ENCODE peak calls at places on chromosomes 7 and 10, in eight cellular contexts. M is IMR-90, G is Panc1, N is neural progenitor cell, I is upper lobe of right lung, V is SJCRH30, K is Karpas-422, Z is heart right ventricle. X is an unnamed sample. For H3K4me1, the result is how much of the 10 kb centered on the place peaks cover.

GRCh38 chr7:14690075-14690474 is 212.5 kb downstream of the DGKB start:
- DNase-seq in M (no peak), G (no peak), N (no peak), I (no peak), V (no peak), K (no peak), Z (no peak), X (no peak)

GRCh38 chr7:35446091-35446490 is 192.2 kb upstream of the TBX20 start:
- DNase-seq in M (no peak), G (no peak), N (peak), I (no peak), V (no peak), K (no peak), Z (peak), X (no peak)

GRCh38 chr10:84008878-84009277 is 130.4 kb upstream of the GHITM start:
- DNase-seq in M (no peak), G (no peak), N (peak), I (peak), V (peak), K (peak), Z (peak), X (no peak)

GRCh38 chr7:2701832-2702593 is 14.0 kb downstream of the AMZ1 start:
- DNase-seq in M (peak), G (no peak), N (no peak), I (no peak), V (no peak), K (peak), Z (peak), X (peak)

GRCh38 chr7:142632291-142633134 is 116.8 kb upstream of the PRSS1 start:
- DNase-seq in M (peak), G (peak), N (peak), I (no peak), V (peak), K (peak), Z (peak), X (no peak)

GRCh38 chr7:22572937-22573336 is 72.9 kb upstream of the STEAP1B start:
- DNase-seq in M (peak), G (no peak), N (no peak), I (no peak), V (no peak), K (no peak), Z (no peak), X (no peak)

GRCh38 chr10:114605155-114605797 is 52.8 kb downstream of the ABLIM1 start:
- DNase-seq in M (no peak), G (no peak), N (no peak), I (no peak), V (no peak), K (no peak), Z (no peak), X (no peak)

GRCh38 chr10:86368987-86369386 is 2.4 kb upstream of the GRID1 start:
- DNase-seq in M (no peak), G (no peak), N (no peak), I (peak), V (no peak), K (no peak), Z (no peak), X (no peak)

GRCh38 chr7:139860090-139860773 is 31.2 kb downstream of the TBXAS1 start:
- DNase-seq in M (no peak), G (no peak), N (no peak), I (peak), V (no peak), K (no peak), Z (peak), X (peak)

GRCh38 chr7:65438593-65438992 is 64.9 kb downstream of the ZNF92 start:
- DNase-seq in M (peak), G (no peak), N (no peak), I (no peak), V (no peak), K (no peak), Z (no peak), X (no peak)

GRCh38 chr7:17638727-17639126 is 301.6 kb downstream of the SNX13 start:
- DNase-seq in M (peak), G (no peak), N (peak), I (no peak), V (peak), K (no peak), Z (no peak), X (no peak)

GRCh38 chr10:62732841-62733653 is 71.5 kb upstream of the ADO start:
- DNase-seq in M (peak), G (peak), N (no peak), I (no peak), V (no peak), K (no peak), Z (no peak), X (no peak)

GRCh38 chr10:122239578-122240257 is 31.4 kb upstream of the BTBD16 start:
- DNase-seq in M (peak), G (no peak), N (no peak), I (no peak), V (no peak), K (no peak), Z (no peak), X (no peak)

GRCh38 chr10:19204239-19204917 is 155.8 kb downstream of the MALRD1 start:
- DNase-seq in M (peak), G (no peak), N (no peak), I (no peak), V (no peak), K (no peak), Z (no peak), X (no peak)

GRCh38 chr7:1954366-1955004 is 278.3 kb downstream of the MAD1L1 start:
- DNase-seq in M (no peak), G (no peak), N (no peak), I (no peak), V (no peak), K (no peak), Z (peak), X (no peak)

GRCh38 chr10:126331101-126331500 is 57.2 kb downstream of the ADAM12 start:
- DNase-seq in M (peak), G (no peak), N (no peak), I (no peak), V (peak), K (no peak), Z (no peak), X (no peak)

DNA sequence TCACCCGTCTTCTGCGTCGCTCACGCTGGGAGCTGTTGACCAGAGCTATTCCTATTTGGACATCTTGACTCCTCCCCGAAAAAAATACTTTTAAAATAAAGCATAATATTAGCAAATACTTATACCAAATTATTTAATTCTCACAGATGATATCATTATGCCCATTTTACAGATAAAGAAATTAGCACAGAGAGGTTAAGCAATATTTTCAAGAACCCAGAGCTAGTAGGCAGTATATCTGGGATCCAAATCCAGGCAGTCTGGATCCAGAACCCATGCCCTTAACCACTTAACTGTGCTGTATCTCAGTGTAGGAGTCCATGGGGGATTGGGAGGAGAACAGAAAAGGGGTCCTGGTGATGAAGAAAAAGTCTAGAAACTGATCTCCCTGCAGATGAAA is 6.1 kb downstream of the IQUB start:
- DNase-seq in M (no peak), G (no peak), N (no peak), I (no peak), V (no peak), K (no peak), Z (no peak), X (no peak)
- H3K4me3 ChIP-seq in M (no peak), G (no peak), N (peak), I (no peak), V (peak), K (no peak), Z (no peak), X (no peak)

DNA sequence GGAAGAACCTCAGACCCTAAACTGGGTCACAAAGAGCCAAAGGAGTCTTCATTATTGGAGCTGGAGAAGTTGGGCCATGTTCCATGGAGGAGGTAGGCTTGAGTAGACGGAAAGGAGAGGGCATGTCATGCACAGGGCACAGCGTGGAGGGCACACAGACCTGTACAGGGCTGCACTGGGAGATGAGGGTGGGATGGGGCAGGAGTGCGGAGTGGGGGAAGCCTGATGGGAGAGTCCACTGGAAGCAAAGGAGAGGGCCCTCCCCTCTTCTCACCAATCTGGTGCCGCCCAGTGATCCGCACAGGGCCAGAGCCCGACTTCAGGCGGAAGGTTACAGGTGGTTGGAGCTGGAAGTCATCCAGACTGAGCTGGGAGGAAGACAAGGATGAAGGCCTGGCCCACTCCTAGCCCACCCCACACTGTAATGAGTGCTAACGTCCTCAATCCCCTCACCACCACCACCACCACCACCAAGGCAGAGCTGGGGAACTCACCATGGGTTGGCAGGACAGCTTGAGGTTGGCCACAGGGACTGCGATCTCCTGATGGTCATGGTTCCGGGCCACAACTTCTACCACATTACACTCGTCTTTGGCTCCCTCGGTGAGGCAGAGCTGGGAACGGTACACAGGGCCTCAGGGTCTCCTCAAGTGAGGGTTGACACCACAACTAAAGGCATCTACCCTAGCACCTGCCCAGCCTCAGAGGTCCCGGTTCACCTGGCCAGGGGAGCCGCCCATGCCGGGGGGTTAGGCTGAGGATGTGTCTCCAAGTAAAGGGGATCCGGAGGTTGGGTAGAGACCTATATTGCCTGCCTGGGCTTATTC is 1.0 kb downstream of the NPM3 start:
- DNase-seq in M (no peak), G (no peak), N (no peak), I (peak), V (peak), K (no peak), Z (no peak), X (peak)
- H3K4me1 ChIP-seq in M (under half), G (under half), N (under half), I (under half), V (under half), K (under half), Z (under half), X (under half)

GRCh38 chr7:101174322-101174854 is 5.7 kb downstream of the NAT16 start:
- DNase-seq in M (no peak), G (no peak), N (peak), I (no peak), V (no peak), K (no peak), Z (no peak), X (no peak)

GRCh38 chr7:101171442-101171837 is 6.1 kb upstream of the VGF start:
- DNase-seq in M (no peak), G (no peak), N (peak), I (no peak), V (no peak), K (no peak), Z (no peak), X (no peak)

GRCh38 chr7:101172005-101172853 is 6.9 kb upstream of the VGF start:
- DNase-seq in M (no peak), G (no peak), N (peak), I (no peak), V (no peak), K (no peak), Z (no peak), X (no peak)

GRCh38 chr7:101173752-101174244 is 6.3 kb downstream of the NAT16 start:
- DNase-seq in M (no peak), G (no peak), N (peak), I (no peak), V (no peak), K (peak), Z (no peak), X (no peak)

DNA sequence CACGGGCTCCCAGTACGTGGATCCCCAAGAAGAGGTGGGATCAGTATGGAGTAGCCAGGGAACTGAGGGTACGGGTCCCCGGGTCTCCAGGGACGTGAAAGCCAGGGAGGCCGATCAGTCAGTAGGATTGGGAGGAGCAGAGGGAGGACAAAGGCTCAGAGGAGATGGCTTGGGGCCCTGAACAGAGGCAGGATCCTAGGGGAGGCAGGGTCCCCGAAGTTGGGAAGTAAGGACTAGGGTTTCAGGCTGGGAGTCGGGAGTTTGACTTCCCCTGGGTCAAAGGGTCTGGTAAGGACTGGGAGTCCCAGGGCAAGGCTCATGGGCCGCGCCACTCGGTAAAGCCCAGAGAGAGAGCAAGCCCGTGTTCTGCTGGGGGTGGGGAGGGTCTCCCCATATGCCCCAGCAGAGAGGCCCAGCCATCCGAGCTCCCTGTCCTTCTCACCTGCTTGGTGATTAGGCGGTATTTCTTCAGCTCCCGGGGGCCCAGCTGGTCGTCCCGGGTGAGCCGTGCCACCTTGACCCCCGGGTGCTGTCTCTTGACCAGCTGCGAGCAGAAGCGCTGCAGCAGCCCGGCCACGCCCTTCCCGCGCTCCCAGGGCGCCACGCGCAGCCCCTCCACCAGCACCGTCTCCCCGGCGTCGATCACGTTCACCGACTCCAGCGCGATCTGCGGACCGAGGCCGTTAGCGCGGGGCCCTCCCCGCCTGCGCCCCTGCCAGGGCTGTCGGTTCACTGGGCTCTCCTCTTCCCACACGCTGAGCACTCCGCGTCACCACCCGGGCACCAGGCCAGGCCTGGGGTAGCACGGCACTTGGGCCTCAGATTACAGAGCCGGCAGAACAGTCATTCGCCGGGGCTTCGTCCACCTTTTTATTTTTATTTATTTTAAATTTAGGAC is 7.0 kb downstream of the NAT16 start:
- DNase-seq in M (peak), G (no peak), N (no peak), I (peak), V (no peak), K (no peak), Z (peak), X (no peak)
- H3K4me3 ChIP-seq in M (no peak), G (peak), N (peak), I (no peak), V (no peak), K (no peak), Z (peak), X (peak)

GRCh38 chr10:119286516-119286915 is 79.1 kb downstream of the GRK5 start:
- DNase-seq in M (no peak), G (no peak), N (no peak), I (no peak), V (no peak), K (no peak), Z (no peak), X (no peak)
- H3K4me1 ChIP-seq in M (under half), G (half or more), N (under half), I (half or more), V (under half), K (under half), Z (half or more), X (half or more)

GRCh38 chr7:129054438-129055293 is at the start of gene TNPO3:
- DNase-seq in M (peak), G (peak), N (peak), I (peak), V (peak), K (peak), Z (peak), X (peak)
- H3K4me3 ChIP-seq in M (peak), G (peak), N (peak), I (peak), V (peak), K (peak), Z (peak), X (peak)

GRCh38 chr10:30081182-30081581 is 21.8 kb upstream of the JCAD start:
- DNase-seq in M (no peak), G (no peak), N (no peak), I (no peak), V (no peak), K (no peak), Z (no peak), X (no peak)
- H3K4me1 ChIP-seq in M (under half), G (under half), N (under half), I (under half), V (under half), K (under half), Z (under half), X (under half)